ENCODE peak calls at places on chromosomes 4 and X, in nine cellular contexts. O, S, H, K, C, W, V, D and N are unnamed samples.

GRCh38 chrX:106392346-106392745 is 219.4 kb upstream of the RADX start:
- DNase-seq in S (no peak), K (no peak), D (no peak), W (no peak), C (no peak), H (no peak), O (no peak), V (no peak), N (no peak)

GRCh38 chrX:6383488-6383887 is 151.4 kb downstream of the VCX3A start:
- DNase-seq in O (no peak), S (no peak), K (no peak), C (no peak), D (no peak), W (no peak), V (no peak), H (no peak), N (no peak)

GRCh38 chrX:118571829-118572228 is 76.2 kb downstream of the DOCK11 start:
- DNase-seq in S (no peak), O (no peak), D (no peak), K (no peak), H (no peak), V (no peak), W (no peak), C (no peak), N (no peak)

GRCh38 chr4:10554694-10555093 is 97.5 kb upstream of the ZNF518B start:
- DNase-seq in C (no peak), O (no peak), H (peak), V (peak), S (peak), K (peak), W (peak), D (peak), N (peak)

GRCh38 chr4:15702941-15703403 is at the start of gene BST1:
- DNase-seq in K (peak), C (peak), W (peak), V (no peak), D (peak), O (no peak), S (peak), H (peak), N (peak)

GRCh38 chr4:119041951-119042560 is 93.6 kb upstream of the MYOZ2 start:
- DNase-seq in W (peak), S (peak), O (no peak), H (peak), V (peak), C (no peak), D (peak), K (peak), N (peak)

GRCh38 chr4:110621839-110622751 is 782 bp downstream of the PITX2 start:
- DNase-seq in O (no peak), S (peak), V (no peak), H (no peak), K (peak), W (no peak), C (no peak), D (no peak), N (no peak)

GRCh38 chrX:88284844-88285243 is 462.2 kb upstream of the CPXCR1 start:
- DNase-seq in D (no peak), K (no peak), H (no peak), V (no peak), C (no peak), W (no peak), O (no peak), S (no peak), N (no peak)

GRCh38 chr4:57318694-57319093 is 208.5 kb upstream of the IGFBP7 start:
- DNase-seq in O (no peak), W (no peak), H (no peak), K (peak), S (peak), V (no peak), C (no peak), D (no peak), N (no peak)

GRCh38 chr4:105840426-105841174 is 54.7 kb upstream of the NPNT start:
- DNase-seq in K (no peak), V (no peak), D (no peak), C (no peak), H (no peak), W (no peak), S (no peak), O (no peak), N (no peak)

GRCh38 chr4:109472343-109472761 is 38.7 kb downstream of the SEC24B start:
- DNase-seq in K (peak), O (no peak), D (no peak), S (peak), H (no peak), V (no peak), C (no peak), W (no peak), N (no peak)

GRCh38 chr4:99572527-99573240 is 1.9 kb upstream of the MTTP start:
- DNase-seq in K (no peak), O (no peak), C (no peak), V (no peak), D (no peak), H (no peak), W (no peak), S (peak), N (no peak)

GRCh38 chr4:128700659-128701350 is 108.7 kb upstream of the JADE1 start:
- DNase-seq in S (no peak), C (no peak), O (no peak), K (no peak), V (no peak), W (no peak), H (peak), D (no peak), N (no peak)

GRCh38 chr4:170079981-170080380 is 9.8 kb downstream of the AADAT start:
- DNase-seq in K (no peak), O (no peak), H (no peak), W (no peak), V (no peak), D (no peak), C (no peak), S (peak), N (no peak)

GRCh38 chr4:89152972-89153371 is 41.6 kb downstream of the TIGD2 start:
- DNase-seq in V (no peak), S (no peak), W (no peak), D (peak), O (no peak), H (peak), K (peak), C (no peak), N (no peak)

GRCh38 chrX:72621163-72621562 is 48.5 kb upstream of the HDAC8 start:
- DNase-seq in S (peak), W (no peak), V (no peak), K (peak), D (no peak), O (no peak), C (no peak), H (no peak), N (no peak)

GRCh38 chr4:168408620-168409019 is 71.7 kb downstream of the DDX60L start:
- DNase-seq in S (peak), H (no peak), O (no peak), D (no peak), W (no peak), C (no peak), V (no peak), K (peak), N (peak)

GRCh38 chrX:38654302-38654701 is 93.0 kb downstream of the TSPAN7 start:
- DNase-seq in W (no peak), V (peak), O (no peak), C (no peak), K (peak), S (peak), H (peak), D (peak), N (no peak)

GRCh38 chr4:73451978-73452747 is 16.1 kb downstream of the AFP start:
- DNase-seq in D (no peak), S (no peak), O (no peak), C (no peak), K (no peak), W (no peak), V (no peak), H (no peak), N (no peak)

GRCh38 chr4:173485164-173485563 is 44.9 kb downstream of the HAND2 start:
- DNase-seq in D (peak), C (no peak), W (no peak), H (no peak), S (peak), O (no peak), K (no peak), V (no peak), N (no peak)

GRCh38 chr4:173252024-173252935 is 81.9 kb downstream of the HMGB2 start:
- DNase-seq in W (no peak), K (peak), C (no peak), D (no peak), H (no peak), S (peak), V (no peak), O (peak), N (peak)

GRCh38 chrX:115233497-115234219 is at the start of gene LRCH2:
- DNase-seq in C (peak), W (no peak), S (peak), H (no peak), D (peak), V (peak), K (peak), O (no peak), N (peak)

GRCh38 chrX:44096666-44097065 is 123.5 kb upstream of the NDP start:
- DNase-seq in V (no peak), K (no peak), W (no peak), C (no peak), S (no peak), H (no peak), O (no peak), D (no peak), N (no peak)

GRCh38 chr4:144989306-144989705 is 108.7 kb downstream of the ANAPC10 start:
- DNase-seq in O (no peak), D (no peak), S (no peak), V (no peak), H (no peak), C (no peak), W (no peak), K (no peak), N (no peak)

GRCh38 chr4:54384563-54384962 is 155.5 kb downstream of the PDGFRA start:
- DNase-seq in V (no peak), H (peak), C (no peak), S (peak), O (no peak), W (no peak), K (peak), D (no peak), N (no peak)

GRCh38 chrX:79366888-79367749 is at the start of gene ITM2A:
- DNase-seq in V (no peak), C (peak), H (no peak), D (peak), K (no peak), S (no peak), W (peak), O (peak), N (peak)

GRCh38 chr4:155705664-155706063 is 39.0 kb downstream of the GUCY1A1 start:
- DNase-seq in H (no peak), V (no peak), D (peak), S (peak), W (no peak), O (no peak), K (no peak), C (no peak), N (no peak)

GRCh38 chrX:3550160-3550765 is 163.2 kb downstream of the PRKX start:
- DNase-seq in C (no peak), K (peak), O (no peak), V (no peak), H (peak), S (peak), W (no peak), D (peak), N (no peak)

GRCh38 chr4:124641715-124642380 is 70.7 kb downstream of the ANKRD50 start:
- DNase-seq in S (peak), H (peak), W (no peak), O (no peak), D (no peak), V (no peak), C (no peak), K (peak), N (no peak)

GRCh38 chr4:173424899-173425805 is 26.2 kb upstream of the SCRG1 start:
- DNase-seq in W (no peak), H (no peak), S (peak), O (no peak), C (no peak), V (no peak), K (peak), D (no peak), N (no peak)

GRCh38 chr4:6589444-6589843 is 14.5 kb downstream of the MAN2B2 start:
- DNase-seq in S (no peak), O (no peak), K (no peak), V (no peak), H (no peak), C (no peak), W (no peak), D (no peak), N (no peak)

GRCh38 chr4:6834867-6835266 is 52.3 kb downstream of the KIAA0232 start:
- DNase-seq in V (no peak), O (no peak), K (peak), H (no peak), W (no peak), S (peak), C (no peak), D (no peak), N (no peak)

GRCh38 chrX:144896323-144896722 is 351.0 kb upstream of the SPANXN1 start:
- DNase-seq in H (no peak), S (no peak), V (no peak), O (no peak), D (no peak), C (no peak), K (peak), W (no peak), N (no peak)

GRCh38 chr4:6301051-6301731 is 31.5 kb downstream of the WFS1 start:
- DNase-seq in D (no peak), O (no peak), S (no peak), C (no peak), V (no peak), K (no peak), W (no peak), H (no peak), N (no peak)

GRCh38 chr4:120431180-120431579 is 364.5 kb upstream of the MAD2L1 start:
- DNase-seq in H (no peak), W (no peak), C (no peak), V (no peak), S (no peak), K (no peak), D (no peak), O (no peak), N (no peak)

GRCh38 chr4:97605927-97606326 is 537.3 kb downstream of the STPG2 start:
- DNase-seq in V (no peak), O (no peak), W (no peak), D (no peak), K (no peak), S (no peak), H (no peak), C (no peak), N (no peak)

GRCh38 chr4:183284965-183285364 is 35.1 kb downstream of the CLDN22 start:
- DNase-seq in H (no peak), S (peak), C (no peak), K (peak), D (no peak), V (no peak), O (no peak), W (no peak), N (no peak)

GRCh38 chr4:157888281-157888680 is 284.5 kb downstream of the GASK1B start:
- DNase-seq in O (no peak), W (no peak), V (peak), C (no peak), S (no peak), D (no peak), H (no peak), K (no peak), N (no peak)

GRCh38 chrX:7108995-7109634 is 38.4 kb upstream of the STS start:
- DNase-seq in S (no peak), W (no peak), D (no peak), K (no peak), V (no peak), C (no peak), O (no peak), H (no peak), N (no peak)